ENCODE peak calls at places on chromosomes 6 and 20, in five cellular contexts. One of them, this sample, is unnamed.
A peak's percentile ranks its signal among the peaks of the same experiment; 100 is the strongest.

GRCh38 chr6:151627689-151628444 is 134.1 kb downstream of the CCDC170 start:
- DNase-seq in GM12878: peak; percentile 8
- DNase-seq in H1: no peak
- DNase-seq in K562: no peak
- DNase-seq in HepG2: peak; percentile 21
- DNase-seq in this sample: peak; percentile 51

GRCh38 chr20:3227511-3227910 is 11.5 kb downstream of the SLC4A11 start:
- DNase-seq in GM12878: no peak
- DNase-seq in H1: no peak
- DNase-seq in K562: no peak
- DNase-seq in HepG2: no peak
- DNase-seq in this sample: no peak

GRCh38 chr6:42417641-42418112 is 34.0 kb downstream of the TRERF1 start:
- DNase-seq in GM12878: no peak
- DNase-seq in H1: no peak
- DNase-seq in K562: no peak
- DNase-seq in HepG2: no peak
- DNase-seq in this sample: no peak

GRCh38 chr6:135937126-135937525 is 85.6 kb downstream of the PDE7B start:
- DNase-seq in GM12878: no peak
- DNase-seq in H1: no peak
- DNase-seq in K562: no peak
- DNase-seq in HepG2: no peak
- DNase-seq in this sample: no peak

GRCh38 chr6:152669894-152670293 is 27.8 kb upstream of the MYCT1 start:
- DNase-seq in GM12878: no peak
- DNase-seq in H1: no peak
- DNase-seq in K562: no peak
- DNase-seq in HepG2: peak; percentile 5
- DNase-seq in this sample: peak; percentile 33

GRCh38 chr6:14440891-14441358 is 323.4 kb downstream of the CD83 start:
- DNase-seq in GM12878: no peak
- DNase-seq in H1: no peak
- DNase-seq in K562: no peak
- DNase-seq in HepG2: no peak
- DNase-seq in this sample: no peak

GRCh38 chr6:159404296-159404695 is 235.1 kb downstream of the FNDC1 start:
- DNase-seq in GM12878: no peak
- DNase-seq in H1: no peak
- DNase-seq in K562: no peak
- DNase-seq in HepG2: no peak
- DNase-seq in this sample: no peak

GRCh38 chr20:59082077-59082740 is 39.6 kb upstream of the PRELID3B start:
- DNase-seq in GM12878: no peak
- DNase-seq in H1: no peak
- DNase-seq in K562: peak; percentile 22
- DNase-seq in HepG2: peak; percentile 30
- DNase-seq in this sample: peak; percentile 23

GRCh38 chr20:10790013-10790412 is 116.2 kb upstream of the JAG1 start:
- DNase-seq in GM12878: no peak
- DNase-seq in H1: no peak
- DNase-seq in K562: no peak
- DNase-seq in HepG2: peak; percentile 49
- DNase-seq in this sample: no peak

GRCh38 chr6:161029195-161029809 is 37.7 kb downstream of the MAP3K4 start:
- DNase-seq in GM12878: peak; percentile 88
- DNase-seq in H1: no peak
- DNase-seq in K562: no peak
- DNase-seq in HepG2: no peak
- DNase-seq in this sample: no peak

GRCh38 chr6:106316376-106316769 is 9.2 kb downstream of the ATG5 start:
- DNase-seq in GM12878: no peak
- DNase-seq in H1: no peak
- DNase-seq in K562: no peak
- DNase-seq in HepG2: no peak
- DNase-seq in this sample: no peak
- TF ChIP-seq SP1 in GM12878: no peak
- TF ChIP-seq SP1 in H1: no peak
- TF ChIP-seq SP1 in K562: no peak
- TF ChIP-seq SP1 in HepG2: no peak
- TF ChIP-seq SP1 in this sample: no peak

GRCh38 chr20:23151008-23151703 is 65.0 kb upstream of the CD93 start:
- DNase-seq in GM12878: no peak
- DNase-seq in H1: peak; percentile 32
- DNase-seq in K562: no peak
- DNase-seq in HepG2: no peak
- DNase-seq in this sample: no peak

GRCh38 chr20:23152308-23152892 is 66.3 kb upstream of the CD93 start:
- DNase-seq in GM12878: no peak
- DNase-seq in H1: peak; percentile 27
- DNase-seq in K562: peak; percentile 88
- DNase-seq in HepG2: peak; percentile 90
- DNase-seq in this sample: no peak

GRCh38 chr20:23151885-23152284 is 65.8 kb upstream of the CD93 start:
- DNase-seq in GM12878: no peak
- DNase-seq in H1: peak; percentile 26
- DNase-seq in K562: peak; percentile 35
- DNase-seq in HepG2: no peak
- DNase-seq in this sample: no peak

GRCh38 chr20:23153696-23154341 is 67.7 kb upstream of the CD93 start:
- DNase-seq in GM12878: no peak
- DNase-seq in H1: no peak
- DNase-seq in K562: peak; percentile 8
- DNase-seq in HepG2: no peak
- DNase-seq in this sample: no peak

GRCh38 chr20:23152902-23153301 is 66.8 kb upstream of the CD93 start:
- DNase-seq in GM12878: no peak
- DNase-seq in H1: no peak
- DNase-seq in K562: no peak
- DNase-seq in HepG2: no peak
- DNase-seq in this sample: no peak
- H3K27ac ChIP-seq in GM12878: no peak overlapping the region
- H3K27ac ChIP-seq in H1: no peak overlapping the region
- H3K27ac ChIP-seq in K562: peak overlapping the region; percentile 94
- H3K27ac ChIP-seq in HepG2: no peak overlapping the region
- H3K27ac ChIP-seq in this sample: no peak overlapping the region

DNA sequence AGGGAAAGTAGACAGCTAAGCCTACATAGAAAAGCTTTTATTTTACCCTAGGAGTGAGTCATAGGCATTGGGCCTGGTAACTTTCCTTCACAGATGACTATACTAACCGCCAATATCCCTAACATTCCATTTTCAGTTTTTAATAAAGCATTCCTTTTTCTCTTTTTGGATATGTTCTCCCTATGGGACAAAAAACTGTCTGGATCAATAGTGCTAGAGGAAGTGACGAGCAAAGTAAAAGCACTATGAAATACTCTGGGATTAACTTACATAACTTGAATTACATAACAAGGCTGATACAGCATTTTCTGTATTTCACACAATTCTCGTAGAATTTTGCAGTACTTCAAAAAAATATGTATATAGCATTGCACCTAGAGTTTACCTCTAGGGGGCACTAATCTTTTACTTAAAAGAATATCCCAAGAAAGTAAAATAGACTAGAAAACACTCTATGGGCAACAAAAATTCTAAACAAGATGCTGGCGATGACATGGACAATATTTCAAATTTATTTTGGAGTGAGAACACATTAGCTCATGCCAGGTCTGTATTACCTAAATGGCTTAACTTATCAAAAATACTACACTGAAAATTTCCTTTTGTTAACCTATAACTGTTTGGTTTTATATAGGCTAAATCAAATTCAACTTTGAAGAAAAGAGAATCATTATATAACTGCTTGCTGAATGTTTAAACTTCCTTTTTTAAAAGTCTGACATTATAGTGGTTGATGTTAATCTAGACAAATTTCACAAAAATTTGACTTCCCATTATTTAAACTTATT is 66.3 kb upstream of the DST start:
- DNase-seq in GM12878: no peak
- DNase-seq in H1: no peak
- DNase-seq in K562: peak; percentile 37
- DNase-seq in HepG2: peak; percentile 66
- DNase-seq in this sample: peak; percentile 66
- H3K4me3 ChIP-seq in GM12878: no peak overlapping the region
- H3K4me3 ChIP-seq in H1: no peak overlapping the region
- H3K4me3 ChIP-seq in K562: no peak overlapping the region
- H3K4me3 ChIP-seq in HepG2: no peak overlapping the region
- H3K4me3 ChIP-seq in this sample: no peak overlapping the region

GRCh38 chr6:111691345-111692225 is 85.9 kb upstream of the TRAF3IP2 start:
- DNase-seq in GM12878: no peak
- DNase-seq in H1: no peak
- DNase-seq in K562: no peak
- DNase-seq in HepG2: no peak
- DNase-seq in this sample: no peak

GRCh38 chr6:111696814-111697213 is 91.1 kb upstream of the TRAF3IP2 start:
- DNase-seq in GM12878: no peak
- DNase-seq in H1: no peak
- DNase-seq in K562: no peak
- DNase-seq in HepG2: no peak
- DNase-seq in this sample: no peak

GRCh38 chr6:111689419-111689818 is 83.7 kb upstream of the TRAF3IP2 start:
- DNase-seq in GM12878: no peak
- DNase-seq in H1: no peak
- DNase-seq in K562: no peak
- DNase-seq in HepG2: no peak
- DNase-seq in this sample: no peak

GRCh38 chr6:111689946-111690345 is 84.3 kb upstream of the TRAF3IP2 start:
- DNase-seq in GM12878: no peak
- DNase-seq in H1: no peak
- DNase-seq in K562: no peak
- DNase-seq in HepG2: no peak
- DNase-seq in this sample: no peak

DNA sequence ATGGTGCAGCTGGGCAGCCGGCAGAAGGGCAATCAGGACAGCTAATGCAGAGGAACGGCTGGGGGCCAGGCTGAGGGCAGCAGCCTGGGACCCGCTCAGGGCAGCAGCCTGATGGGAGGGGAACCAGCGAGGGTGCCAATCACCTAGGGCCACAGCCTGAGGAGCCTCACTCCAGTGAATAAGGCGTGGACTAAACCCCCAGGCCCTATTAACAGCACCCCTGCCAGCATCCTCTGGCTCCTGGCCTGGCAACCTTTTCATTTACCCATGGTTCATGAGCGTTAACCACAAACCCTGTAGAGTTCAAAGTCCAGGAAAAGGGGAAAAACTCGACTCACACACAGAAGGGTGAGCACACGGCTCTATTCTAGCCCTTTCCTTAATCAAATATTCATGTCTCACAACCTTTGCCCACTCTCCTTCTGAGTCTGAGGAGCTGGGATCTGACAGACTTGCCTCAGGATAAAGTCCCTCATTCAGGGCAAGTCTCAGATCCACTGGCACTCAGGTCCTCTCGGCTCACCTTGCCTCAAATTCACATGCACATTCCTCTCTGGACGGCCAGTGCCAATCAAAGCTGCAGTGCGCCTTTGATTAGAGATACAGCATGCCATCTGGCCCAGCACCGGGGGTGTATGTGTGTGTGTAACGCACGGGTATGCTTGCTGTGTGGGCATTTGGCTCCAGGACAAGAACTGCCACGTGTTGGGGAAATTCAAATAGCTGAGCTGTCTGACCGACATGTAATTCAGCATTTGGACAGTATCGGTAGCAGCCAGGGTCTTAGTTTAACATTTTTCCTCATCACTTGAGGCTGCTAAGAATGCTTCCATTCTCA is 86.9 kb upstream of the TRAF3IP2 start:
- DNase-seq in GM12878: no peak
- DNase-seq in H1: no peak
- DNase-seq in K562: no peak
- DNase-seq in HepG2: peak; percentile 69
- DNase-seq in this sample: no peak
- TF ChIP-seq SP1 in GM12878: no peak
- TF ChIP-seq SP1 in H1: no peak
- TF ChIP-seq SP1 in K562: no peak
- TF ChIP-seq SP1 in HepG2: no peak
- TF ChIP-seq SP1 in this sample: no peak

GRCh38 chr6:41039060-41039998 is at the start of gene UNC5CL:
- DNase-seq in GM12878: no peak
- DNase-seq in H1: peak; percentile 84
- DNase-seq in K562: peak; percentile 78
- DNase-seq in HepG2: peak; percentile 45
- DNase-seq in this sample: peak; percentile 27

GRCh38 chr6:41040101-41040910 is 1.3 kb upstream of the UNC5CL start:
- DNase-seq in GM12878: no peak
- DNase-seq in H1: no peak
- DNase-seq in K562: peak; percentile 30
- DNase-seq in HepG2: peak; percentile 98
- DNase-seq in this sample: no peak

GRCh38 chr6:41042656-41043055 is 389 bp downstream of the TSPO2 start:
- DNase-seq in GM12878: no peak
- DNase-seq in H1: no peak
- DNase-seq in K562: no peak
- DNase-seq in HepG2: no peak
- DNase-seq in this sample: no peak

GRCh38 chr6:41042167-41042566 is at the start of gene TSPO2:
- DNase-seq in GM12878: no peak
- DNase-seq in H1: no peak
- DNase-seq in K562: no peak
- DNase-seq in HepG2: no peak
- DNase-seq in this sample: no peak

GRCh38 chr6:41040911-41041536 is 1.2 kb upstream of the TSPO2 start:
- DNase-seq in GM12878: no peak
- DNase-seq in H1: no peak
- DNase-seq in K562: no peak
- DNase-seq in HepG2: no peak
- DNase-seq in this sample: no peak
- H3K27ac ChIP-seq in GM12878: no peak overlapping the region
- H3K27ac ChIP-seq in H1: no peak overlapping the region
- H3K27ac ChIP-seq in K562: no peak overlapping the region
- H3K27ac ChIP-seq in HepG2: peak overlapping the region; percentile 94
- H3K27ac ChIP-seq in this sample: no peak overlapping the region

GRCh38 chr20:56570832-56571231 is 37.8 kb downstream of the FAM209B start:
- DNase-seq in GM12878: no peak
- DNase-seq in H1: no peak
- DNase-seq in K562: no peak
- DNase-seq in HepG2: no peak
- DNase-seq in this sample: no peak

GRCh38 chr20:56575157-56575556 is 42.1 kb downstream of the FAM209B start:
- DNase-seq in GM12878: no peak
- DNase-seq in H1: no peak
- DNase-seq in K562: no peak
- DNase-seq in HepG2: no peak
- DNase-seq in this sample: no peak

GRCh38 chr20:56574531-56575142 is 41.6 kb downstream of the FAM209B start:
- DNase-seq in GM12878: no peak
- DNase-seq in H1: no peak
- DNase-seq in K562: no peak
- DNase-seq in HepG2: no peak
- DNase-seq in this sample: no peak

GRCh38 chr20:56573989-56574388 is 40.9 kb downstream of the FAM209B start:
- DNase-seq in GM12878: no peak
- DNase-seq in H1: no peak
- DNase-seq in K562: no peak
- DNase-seq in HepG2: no peak
- DNase-seq in this sample: no peak

GRCh38 chr20:56572178-56572577 is 39.1 kb downstream of the FAM209B start:
- DNase-seq in GM12878: no peak
- DNase-seq in H1: no peak
- DNase-seq in K562: no peak
- DNase-seq in HepG2: no peak
- DNase-seq in this sample: no peak
- H3K4me3 ChIP-seq in GM12878: no peak overlapping the region
- H3K4me3 ChIP-seq in H1: no peak overlapping the region
- H3K4me3 ChIP-seq in K562: no peak overlapping the region
- H3K4me3 ChIP-seq in HepG2: no peak overlapping the region
- H3K4me3 ChIP-seq in this sample: no peak overlapping the region

This sample was measured in HCT116.